ENCODE peak calls at places on chromosomes 12 and 14, in four cellular contexts. L is IMR-90, K is trophoblast cell, G is mesendoderm. T is an unnamed sample.

GRCh38 chr12:110606253-110606611 is 7.7 kb upstream of the TCTN1 start:
- DNase-seq in L (no peak), K (no peak), G (no peak), T (no peak)

GRCh38 chr14:80055226-80055625 is 156.1 kb downstream of the DIO2 start:
- DNase-seq in L (peak; percentile 28), K (no peak), G (no peak), T (no peak)

GRCh38 chr14:51294951-51295350 is 54.9 kb downstream of the TMX1 start:
- DNase-seq in L (no peak), K (no peak), G (no peak), T (no peak)

GRCh38 chr14:83294941-83295340 is 1761.3 kb upstream of the SEL1L start:
- DNase-seq in L (peak; percentile 51), K (no peak), G (no peak), T (peak; percentile 1)

GRCh38 chr14:105411017-105411941 is 8.3 kb upstream of the MTA1 start:
- DNase-seq in L (peak; percentile 33), K (peak; percentile 62), G (no peak), T (peak; percentile 37)

GRCh38 chr12:53593031-53593430 is 33.2 kb downstream of the ATF7 start:
- DNase-seq in L (no peak), K (no peak), G (no peak), T (no peak)

GRCh38 chr12:105946541-105946940 is 192.2 kb downstream of the NUAK1 start:
- DNase-seq in L (peak; percentile 28), K (no peak), G (no peak), T (no peak)

GRCh38 chr14:99437706-99438105 is 43.0 kb downstream of the SETD3 start:
- DNase-seq in L (no peak), K (peak; percentile 79), G (no peak), T (no peak)

GRCh38 chr14:55963295-55963694 is 154.9 kb upstream of the PELI2 start:
- DNase-seq in L (no peak), K (no peak), G (peak; percentile 32), T (no peak)

GRCh38 chr12:67772276-67773169 is 124.0 kb downstream of the DYRK2 start:
- DNase-seq in L (peak; percentile 76), K (no peak), G (peak; percentile 100), T (peak; percentile 87)

GRCh38 chr12:94297876-94298520 is 149.6 kb downstream of the PLXNC1 start:
- DNase-seq in L (no peak), K (no peak), G (no peak), T (no peak)

GRCh38 chr12:4723226-4723625 is 3.0 kb downstream of the GALNT8 start:
- DNase-seq in L (no peak), K (no peak), G (no peak), T (no peak)

GRCh38 chr12:92085040-92085439 is 60.6 kb downstream of the BTG1 start:
- DNase-seq in L (peak; percentile 34), K (no peak), G (no peak), T (peak; percentile 47)

GRCh38 chr14:72451081-72451972 is 442.6 kb downstream of the DPF3 start:
- DNase-seq in L (no peak), K (no peak), G (peak; percentile 34), T (peak; percentile 38)

GRCh38 chr14:51335521-51335920 is 95.5 kb downstream of the TMX1 start:
- DNase-seq in L (no peak), K (no peak), G (no peak), T (no peak)

GRCh38 chr14:67583711-67584644 is 16.1 kb downstream of the PIGH start:
- DNase-seq in L (peak; percentile 52), K (peak; percentile 77), G (peak; percentile 55), T (peak; percentile 63)

DNA sequence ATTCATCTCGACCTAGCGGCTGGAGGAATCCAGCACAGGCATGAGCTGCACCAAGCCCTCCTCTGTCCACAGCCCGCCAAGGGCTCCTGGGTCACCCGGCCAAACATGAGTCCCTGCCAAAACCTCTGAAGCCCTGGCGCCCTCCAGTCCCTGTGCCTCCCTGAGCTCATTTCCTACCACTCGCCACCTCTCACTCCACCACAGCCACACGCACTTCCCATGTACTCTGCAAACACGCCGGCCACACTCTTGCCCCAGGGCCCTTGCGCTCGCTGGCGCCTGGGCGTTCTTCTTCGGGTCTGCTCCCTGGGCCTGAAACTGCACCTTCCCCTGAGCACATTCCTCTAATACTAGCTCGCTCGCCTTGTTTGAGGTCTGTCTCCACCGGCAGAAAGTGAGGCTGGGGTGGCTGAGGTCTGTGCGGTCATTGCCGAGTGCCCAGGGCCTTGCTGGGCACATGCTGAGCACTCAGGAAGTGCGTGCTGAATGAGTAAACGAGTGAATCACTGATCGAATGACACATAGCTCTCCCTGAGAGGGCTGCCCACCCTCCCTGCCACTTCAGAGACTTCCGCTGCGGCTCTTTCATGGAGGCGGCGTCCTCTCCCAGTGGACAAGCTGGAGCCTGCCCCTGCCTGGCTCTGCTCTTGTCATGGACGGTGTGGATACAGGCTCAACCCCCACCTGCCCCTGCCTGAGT is 33.7 kb upstream of the DLK1 start:
- DNase-seq in L (peak; percentile 94), K (peak; percentile 43), G (peak; percentile 71), T (peak; percentile 98)
- H4K8ac ChIP-seq in L (peak overlapping the region; percentile 96), K (peak overlapping the region; percentile 48), G (no peak overlapping the region), T (peak overlapping the region; percentile 79)

DNA sequence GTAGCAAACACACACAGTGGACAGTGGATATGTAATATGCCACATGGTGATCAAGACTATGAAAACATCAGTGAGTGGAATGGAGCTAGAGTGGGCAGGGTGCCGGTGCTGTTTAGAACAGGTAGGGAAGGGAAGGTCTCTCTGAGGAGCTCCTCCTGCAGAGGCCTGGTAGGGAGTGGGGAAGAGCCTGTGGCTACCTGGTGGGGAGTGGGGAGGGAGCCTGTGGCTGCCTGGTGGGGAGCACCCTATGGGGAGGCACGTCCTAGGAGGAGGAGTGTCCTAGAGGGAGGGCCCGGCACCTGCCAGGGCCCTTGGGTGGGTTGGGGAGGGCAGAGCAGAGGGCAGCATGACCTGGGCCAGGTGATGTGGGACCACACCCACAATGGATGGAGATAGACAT is 122.6 kb downstream of the ADGRD1 start:
- DNase-seq in L (no peak), K (no peak), G (no peak), T (no peak)
- H3K27me3 ChIP-seq in L (no peaks in the 10 kb centered on the region), K (no peaks in the 10 kb centered on the region), G (no peaks in the 10 kb centered on the region), T (no peaks in the 10 kb centered on the region)

GRCh38 chr12:108918206-108918605 is 38.3 kb downstream of the DAO start:
- DNase-seq in L (no peak), K (no peak), G (peak; percentile 33), T (no peak)

GRCh38 chr12:108914031-108914630 is 34.2 kb downstream of the DAO start:
- DNase-seq in L (no peak), K (peak; percentile 43), G (no peak), T (no peak)

GRCh38 chr12:108912361-108912760 is 32.5 kb downstream of the DAO start:
- DNase-seq in L (no peak), K (no peak), G (no peak), T (no peak)

GRCh38 chr12:108916336-108916735 is 36.4 kb downstream of the DAO start:
- DNase-seq in L (no peak), K (no peak), G (no peak), T (no peak)

DNA sequence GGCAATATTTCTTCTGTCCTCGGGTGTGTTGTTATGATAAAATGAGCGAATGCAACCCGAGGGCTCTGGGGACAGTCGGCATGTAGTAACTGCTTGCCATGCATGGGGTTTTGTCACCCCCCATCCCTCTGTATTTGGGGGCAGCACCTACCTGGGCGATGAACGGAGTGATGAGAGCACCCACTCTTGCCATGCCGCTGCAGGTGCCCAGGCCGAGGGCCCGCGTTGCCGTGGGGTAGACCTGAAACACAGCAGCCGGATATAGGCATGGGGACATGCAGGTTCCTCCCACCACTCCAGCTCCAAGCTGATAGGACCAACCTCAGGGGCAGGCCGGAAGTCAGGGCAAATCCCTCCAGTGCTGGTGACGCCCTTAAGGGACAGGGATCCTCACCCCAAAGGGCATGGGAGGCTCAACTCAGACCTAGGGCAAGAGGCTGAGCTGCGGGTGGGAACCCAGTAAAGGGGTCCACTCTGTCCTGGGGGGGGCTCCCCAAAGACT is 35.8 kb downstream of the DAO start:
- DNase-seq in L (no peak), K (no peak), G (no peak), T (no peak)
- H3K18ac ChIP-seq in L (no peak overlapping the region), K (no peak overlapping the region), G (no peak overlapping the region), T (no peak overlapping the region)

DNA sequence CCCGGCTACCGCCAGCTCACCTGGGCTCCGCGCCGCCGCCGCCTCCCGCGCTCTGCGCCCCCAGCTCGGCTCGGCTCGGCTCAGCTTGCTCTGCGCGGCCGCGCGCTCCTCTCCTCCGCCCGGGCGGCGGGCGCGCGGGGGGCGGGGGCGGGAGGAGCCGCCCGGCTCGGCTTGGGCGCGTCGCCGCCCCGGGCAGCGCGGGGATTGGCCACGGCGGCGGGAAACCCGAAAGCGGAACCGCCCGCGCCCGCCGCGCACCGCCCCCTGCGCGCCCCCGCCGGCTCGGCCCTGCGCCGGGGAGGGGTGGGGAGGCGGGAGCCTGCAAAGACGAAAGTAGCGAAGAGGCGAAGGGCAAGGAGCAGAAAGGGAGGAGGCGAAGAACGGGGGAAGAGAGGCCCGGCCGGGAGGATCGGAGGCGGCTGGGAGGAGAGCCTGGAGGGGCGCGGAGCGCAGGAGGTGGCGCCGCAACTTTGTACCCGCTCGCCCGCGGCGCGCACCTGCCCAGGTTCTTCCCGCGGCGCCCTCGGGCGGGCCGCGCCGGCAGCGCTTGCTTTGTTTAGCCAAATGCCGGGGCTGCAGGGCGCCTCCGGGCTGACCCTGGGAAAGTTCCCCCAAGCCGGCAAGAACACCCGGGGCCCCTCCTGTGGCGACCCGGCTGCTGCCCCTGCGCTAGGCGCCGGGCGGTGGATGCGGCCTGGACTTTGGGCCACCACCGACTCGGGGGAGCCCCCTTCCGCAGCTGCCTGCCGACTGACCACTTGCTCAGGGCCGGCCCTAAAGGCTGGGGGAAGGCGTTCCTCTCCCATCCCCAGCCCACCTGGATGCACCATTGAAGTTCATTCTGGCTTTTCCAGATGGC is at the start of gene CAMKK2:
- DNase-seq in L (peak; percentile 70), K (peak; percentile 87), G (peak; percentile 94), T (peak; percentile 84)
- H4K8ac ChIP-seq in L (peak within 1 kb of the TSS; percentile 67), K (peak within 1 kb of the TSS; percentile 93), G (no peak within 1 kb of the TSS), T (peak within 1 kb of the TSS; percentile 80)